ENCODE peak calls at places on chromosomes 16 and 17, in five cellular contexts. One of them, this sample, is unnamed.
A peak's percentile ranks its signal among the peaks of the same experiment; 100 is the strongest.

GRCh38 chr17:15502315-15503112 is 35.1 kb upstream of the CDRT4 start:
- DNase-seq in neural progenitor cell: peak; percentile 91
- DNase-seq in esophagus squamous epithelium: peak; percentile 20
- DNase-seq in tibial nerve: peak; percentile 94
- DNase-seq in body of pancreas: peak; percentile 75
- DNase-seq in this sample: peak; percentile 99

GRCh38 chr16:78988361-78988992 is 612.1 kb downstream of the MAF start:
- DNase-seq in neural progenitor cell: peak; percentile 60
- DNase-seq in esophagus squamous epithelium: no peak
- DNase-seq in tibial nerve: no peak
- DNase-seq in body of pancreas: no peak
- DNase-seq in this sample: no peak

GRCh38 chr17:12089809-12090384 is 69.2 kb downstream of the MAP2K4 start:
- DNase-seq in neural progenitor cell: no peak
- DNase-seq in esophagus squamous epithelium: no peak
- DNase-seq in tibial nerve: no peak
- DNase-seq in body of pancreas: no peak
- DNase-seq in this sample: peak; percentile 77

GRCh38 chr16:11398851-11399250 is 53.6 kb downstream of the RMI2 start:
- DNase-seq in neural progenitor cell: no peak
- DNase-seq in esophagus squamous epithelium: no peak
- DNase-seq in tibial nerve: no peak
- DNase-seq in body of pancreas: no peak
- DNase-seq in this sample: no peak

GRCh38 chr17:66726371-66726770 is 108.5 kb upstream of the CACNG5 start:
- DNase-seq in neural progenitor cell: no peak
- DNase-seq in esophagus squamous epithelium: no peak
- DNase-seq in tibial nerve: no peak
- DNase-seq in body of pancreas: no peak
- DNase-seq in this sample: no peak

GRCh38 chr17:46884552-46884951 is 33.2 kb downstream of the WNT9B start:
- DNase-seq in neural progenitor cell: no peak
- DNase-seq in esophagus squamous epithelium: no peak
- DNase-seq in tibial nerve: no peak
- DNase-seq in body of pancreas: no peak
- DNase-seq in this sample: no peak

GRCh38 chr16:63461248-63461841 is 1425.1 kb upstream of the CDH8 start:
- DNase-seq in neural progenitor cell: peak; percentile 73
- DNase-seq in esophagus squamous epithelium: no peak
- DNase-seq in tibial nerve: peak; percentile 8
- DNase-seq in body of pancreas: peak; percentile 27
- DNase-seq in this sample: no peak

GRCh38 chr17:14398766-14399165 is 97.9 kb downstream of the HS3ST3B1 start:
- DNase-seq in neural progenitor cell: no peak
- DNase-seq in esophagus squamous epithelium: no peak
- DNase-seq in tibial nerve: no peak
- DNase-seq in body of pancreas: no peak
- DNase-seq in this sample: no peak

GRCh38 chr16:17512636-17513220 is 42.0 kb upstream of the XYLT1 start:
- DNase-seq in neural progenitor cell: no peak
- DNase-seq in esophagus squamous epithelium: no peak
- DNase-seq in tibial nerve: no peak
- DNase-seq in body of pancreas: no peak
- DNase-seq in this sample: peak; percentile 79

GRCh38 chr16:23148166-23148512 is 1.1 kb downstream of the USP31 start:
- DNase-seq in neural progenitor cell: no peak
- DNase-seq in esophagus squamous epithelium: no peak
- DNase-seq in tibial nerve: no peak
- DNase-seq in body of pancreas: no peak
- DNase-seq in this sample: peak; percentile 77

GRCh38 chr17:56393156-56393555 is 200.3 kb upstream of the NOG start:
- DNase-seq in neural progenitor cell: no peak
- DNase-seq in esophagus squamous epithelium: no peak
- DNase-seq in tibial nerve: no peak
- DNase-seq in body of pancreas: no peak
- DNase-seq in this sample: no peak

GRCh38 chr16:89958068-89958467 is 9.5 kb downstream of the DEF8 start:
- DNase-seq in neural progenitor cell: peak; percentile 58
- DNase-seq in esophagus squamous epithelium: no peak
- DNase-seq in tibial nerve: no peak
- DNase-seq in body of pancreas: peak; percentile 36
- DNase-seq in this sample: peak; percentile 95

GRCh38 chr17:36475346-36475970 is 11.0 kb upstream of the ZNHIT3 start:
- DNase-seq in neural progenitor cell: no peak
- DNase-seq in esophagus squamous epithelium: no peak
- DNase-seq in tibial nerve: no peak
- DNase-seq in body of pancreas: no peak
- DNase-seq in this sample: no peak

GRCh38 chr17:3335876-3336275 is 37.7 kb upstream of the OR3A1 start:
- DNase-seq in neural progenitor cell: no peak
- DNase-seq in esophagus squamous epithelium: no peak
- DNase-seq in tibial nerve: no peak
- DNase-seq in body of pancreas: no peak
- DNase-seq in this sample: no peak

GRCh38 chr16:89712476-89712805 is 8.3 kb downstream of the VPS9D1 start:
- DNase-seq in neural progenitor cell: peak; percentile 34
- DNase-seq in esophagus squamous epithelium: no peak
- DNase-seq in tibial nerve: no peak
- DNase-seq in body of pancreas: no peak
- DNase-seq in this sample: peak; percentile 96

GRCh38 chr16:53071748-53072301 is 17.0 kb downstream of the CHD9 start:
- DNase-seq in neural progenitor cell: no peak
- DNase-seq in esophagus squamous epithelium: no peak
- DNase-seq in tibial nerve: peak; percentile 45
- DNase-seq in body of pancreas: peak; percentile 50
- DNase-seq in this sample: no peak

GRCh38 chr17:47072881-47073280 is 93.8 kb upstream of the RPRML start:
- DNase-seq in neural progenitor cell: no peak
- DNase-seq in esophagus squamous epithelium: no peak
- DNase-seq in tibial nerve: peak; percentile 13
- DNase-seq in body of pancreas: peak; percentile 38
- DNase-seq in this sample: no peak

GRCh38 chr17:43851744-43852143 is 4.8 kb downstream of the CD300LG start:
- DNase-seq in neural progenitor cell: no peak
- DNase-seq in esophagus squamous epithelium: no peak
- DNase-seq in tibial nerve: no peak
- DNase-seq in body of pancreas: no peak
- DNase-seq in this sample: peak; percentile 69

GRCh38 chr16:50444546-50444945 is 75.8 kb upstream of the BRD7 start:
- DNase-seq in neural progenitor cell: no peak
- DNase-seq in esophagus squamous epithelium: no peak
- DNase-seq in tibial nerve: no peak
- DNase-seq in body of pancreas: no peak
- DNase-seq in this sample: peak; percentile 65

GRCh38 chr16:23836404-23837291 is 865 bp downstream of the PRKCB start:
- DNase-seq in neural progenitor cell: peak; percentile 74
- DNase-seq in esophagus squamous epithelium: no peak
- DNase-seq in tibial nerve: no peak
- DNase-seq in body of pancreas: no peak
- DNase-seq in this sample: no peak

GRCh38 chr16:11359370-11359769 is 14.1 kb downstream of the RMI2 start:
- DNase-seq in neural progenitor cell: no peak
- DNase-seq in esophagus squamous epithelium: no peak
- DNase-seq in tibial nerve: no peak
- DNase-seq in body of pancreas: peak; percentile 84
- DNase-seq in this sample: no peak

GRCh38 chr16:51402785-51403184 is 251.7 kb upstream of the SALL1 start:
- DNase-seq in neural progenitor cell: no peak
- DNase-seq in esophagus squamous epithelium: no peak
- DNase-seq in tibial nerve: no peak
- DNase-seq in body of pancreas: peak; percentile 86
- DNase-seq in this sample: no peak

GRCh38 chr16:19843371-19843770 is 41.3 kb downstream of the GPRC5B start:
- DNase-seq in neural progenitor cell: no peak
- DNase-seq in esophagus squamous epithelium: no peak
- DNase-seq in tibial nerve: no peak
- DNase-seq in body of pancreas: no peak
- DNase-seq in this sample: no peak

GRCh38 chr17:7217113-7217987 is 2.3 kb downstream of the DLG4 start:
- DNase-seq in neural progenitor cell: peak; percentile 81
- DNase-seq in esophagus squamous epithelium: no peak
- DNase-seq in tibial nerve: peak; percentile 53
- DNase-seq in body of pancreas: peak; percentile 63
- DNase-seq in this sample: peak; percentile 98

GRCh38 chr17:65914784-65915342 is 277.1 kb downstream of the CEP112 start:
- DNase-seq in neural progenitor cell: no peak
- DNase-seq in esophagus squamous epithelium: no peak
- DNase-seq in tibial nerve: no peak
- DNase-seq in body of pancreas: no peak
- DNase-seq in this sample: no peak

GRCh38 chr16:65756163-65756562 is 610.3 kb upstream of the CDH5 start:
- DNase-seq in neural progenitor cell: no peak
- DNase-seq in esophagus squamous epithelium: no peak
- DNase-seq in tibial nerve: no peak
- DNase-seq in body of pancreas: no peak
- DNase-seq in this sample: no peak

GRCh38 chr17:21252289-21252874 is 828 bp downstream of the NATD1 start:
- DNase-seq in neural progenitor cell: peak; percentile 33
- DNase-seq in esophagus squamous epithelium: no peak
- DNase-seq in tibial nerve: no peak
- DNase-seq in body of pancreas: no peak
- DNase-seq in this sample: peak; percentile 73

GRCh38 chr17:8841844-8842243 is 25.6 kb downstream of the PIK3R6 start:
- DNase-seq in neural progenitor cell: no peak
- DNase-seq in esophagus squamous epithelium: no peak
- DNase-seq in tibial nerve: no peak
- DNase-seq in body of pancreas: no peak
- DNase-seq in this sample: no peak

GRCh38 chr16:57390635-57391307 is 13.8 kb upstream of the CCL17 start:
- DNase-seq in neural progenitor cell: no peak
- DNase-seq in esophagus squamous epithelium: no peak
- DNase-seq in tibial nerve: no peak
- DNase-seq in body of pancreas: no peak
- DNase-seq in this sample: no peak
- H3K27me3 ChIP-seq in neural progenitor cell: no peaks in the 10 kb centered on the region
- H3K27me3 ChIP-seq in esophagus squamous epithelium: no peaks in the 10 kb centered on the region
- H3K27me3 ChIP-seq in tibial nerve: no peaks in the 10 kb centered on the region
- H3K27me3 ChIP-seq in body of pancreas: no peaks in the 10 kb centered on the region
- H3K27me3 ChIP-seq in this sample: peaks cover 11% of the 10 kb centered on the region

GRCh38 chr17:50026046-50026675 is 29.7 kb upstream of the ITGA3 start:
- DNase-seq in neural progenitor cell: no peak
- DNase-seq in esophagus squamous epithelium: no peak
- DNase-seq in tibial nerve: no peak
- DNase-seq in body of pancreas: no peak
- DNase-seq in this sample: no peak

GRCh38 chr17:50022463-50023130 is 27.6 kb upstream of the DLX3 start:
- DNase-seq in neural progenitor cell: no peak
- DNase-seq in esophagus squamous epithelium: no peak
- DNase-seq in tibial nerve: no peak
- DNase-seq in body of pancreas: no peak
- DNase-seq in this sample: no peak

GRCh38 chr17:50023520-50023919 is 28.5 kb upstream of the DLX3 start:
- DNase-seq in neural progenitor cell: no peak
- DNase-seq in esophagus squamous epithelium: no peak
- DNase-seq in tibial nerve: no peak
- DNase-seq in body of pancreas: no peak
- DNase-seq in this sample: no peak

GRCh38 chr17:50026901-50027638 is 28.8 kb upstream of the ITGA3 start:
- DNase-seq in neural progenitor cell: peak; percentile 76
- DNase-seq in esophagus squamous epithelium: no peak
- DNase-seq in tibial nerve: peak; percentile 94
- DNase-seq in body of pancreas: peak; percentile 84
- DNase-seq in this sample: peak; percentile 92

DNA sequence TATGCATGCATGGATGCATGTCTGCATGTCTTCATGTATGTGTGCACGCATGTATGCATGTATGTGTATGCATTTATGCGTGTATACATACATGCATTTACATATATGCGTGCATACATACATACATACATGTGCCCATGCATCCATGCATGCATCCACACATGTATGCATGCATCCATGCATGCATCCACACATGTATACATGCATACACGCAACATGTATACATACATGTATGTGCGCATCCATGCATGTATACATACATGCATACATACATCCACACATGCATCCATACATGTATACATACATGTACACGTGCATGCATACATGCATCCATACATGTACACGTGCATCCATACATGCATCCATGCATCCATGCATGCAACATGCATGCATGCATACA is 29.8 kb upstream of the DLX3 start:
- DNase-seq in neural progenitor cell: no peak
- DNase-seq in esophagus squamous epithelium: no peak
- DNase-seq in tibial nerve: no peak
- DNase-seq in body of pancreas: no peak
- DNase-seq in this sample: no peak
- H3K4me3 ChIP-seq in neural progenitor cell: no peak overlapping the region
- H3K4me3 ChIP-seq in esophagus squamous epithelium: no peak overlapping the region
- H3K4me3 ChIP-seq in tibial nerve: no peak overlapping the region
- H3K4me3 ChIP-seq in body of pancreas: no peak overlapping the region
- H3K4me3 ChIP-seq in this sample: no peak overlapping the region

DNA sequence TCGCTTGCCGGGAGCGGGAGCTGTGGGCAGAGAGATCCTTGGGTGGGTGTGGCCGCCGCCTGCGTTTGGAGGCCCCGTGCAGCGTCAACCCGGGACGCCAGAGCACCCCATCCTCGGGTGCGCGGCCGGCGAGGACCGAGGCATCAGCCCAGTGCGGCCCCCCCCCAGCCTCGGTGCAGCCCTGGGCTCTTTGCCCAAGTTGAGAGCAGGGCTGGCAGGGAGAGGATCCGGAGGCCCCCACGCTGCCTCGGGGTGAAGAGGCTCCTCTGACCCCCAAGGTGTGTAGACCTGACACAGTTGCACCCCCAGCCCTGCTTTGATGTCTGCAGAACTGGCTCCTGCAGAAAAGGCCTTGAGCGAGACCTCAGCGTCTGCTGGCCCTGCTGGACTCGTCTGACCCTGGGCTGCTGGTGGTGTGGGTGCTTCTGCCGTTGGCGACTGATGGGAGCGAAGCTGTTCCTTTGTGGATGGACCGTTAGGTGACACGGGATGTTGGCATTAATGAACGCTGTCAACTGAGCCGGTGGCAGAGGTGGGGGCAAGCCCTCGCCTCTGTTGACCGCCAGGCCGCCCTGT is 8.0 kb downstream of the CACNA1H start:
- DNase-seq in neural progenitor cell: no peak
- DNase-seq in esophagus squamous epithelium: no peak
- DNase-seq in tibial nerve: no peak
- DNase-seq in body of pancreas: no peak
- DNase-seq in this sample: peak; percentile 91
- H3K27me3 ChIP-seq in neural progenitor cell: no peaks in the 10 kb centered on the region
- H3K27me3 ChIP-seq in esophagus squamous epithelium: no peaks in the 10 kb centered on the region
- H3K27me3 ChIP-seq in tibial nerve: peaks cover 77% of the 10 kb centered on the region
- H3K27me3 ChIP-seq in body of pancreas: peaks cover 7% of the 10 kb centered on the region
- H3K27me3 ChIP-seq in this sample: peaks cover 18% of the 10 kb centered on the region

GRCh38 chr17:74380086-74380958 is 13.0 kb downstream of the GPR142 start:
- DNase-seq in neural progenitor cell: peak; percentile 37
- DNase-seq in esophagus squamous epithelium: no peak
- DNase-seq in tibial nerve: no peak
- DNase-seq in body of pancreas: peak; percentile 52
- DNase-seq in this sample: peak; percentile 75

GRCh38 chr17:74380959-74381808 is 13.9 kb downstream of the GPR142 start:
- DNase-seq in neural progenitor cell: no peak
- DNase-seq in esophagus squamous epithelium: no peak
- DNase-seq in tibial nerve: no peak
- DNase-seq in body of pancreas: no peak
- DNase-seq in this sample: peak; percentile 48

GRCh38 chr17:74383140-74383539 is 15.8 kb downstream of the GPR142 start:
- DNase-seq in neural progenitor cell: no peak
- DNase-seq in esophagus squamous epithelium: no peak
- DNase-seq in tibial nerve: no peak
- DNase-seq in body of pancreas: no peak
- DNase-seq in this sample: peak; percentile 51

GRCh38 chr17:74374786-74375185 is 7.5 kb downstream of the GPR142 start:
- DNase-seq in neural progenitor cell: no peak
- DNase-seq in esophagus squamous epithelium: no peak
- DNase-seq in tibial nerve: no peak
- DNase-seq in body of pancreas: no peak
- DNase-seq in this sample: peak; percentile 51

GRCh38 chr17:74379495-74380085 is 12.3 kb downstream of the GPR142 start:
- DNase-seq in neural progenitor cell: peak; percentile 94
- DNase-seq in esophagus squamous epithelium: peak; percentile 44
- DNase-seq in tibial nerve: peak; percentile 98
- DNase-seq in body of pancreas: peak; percentile 93
- DNase-seq in this sample: peak; percentile 99
- H3K4me3 ChIP-seq in neural progenitor cell: no peak overlapping the region
- H3K4me3 ChIP-seq in esophagus squamous epithelium: peak overlapping the region; percentile 48
- H3K4me3 ChIP-seq in tibial nerve: no peak overlapping the region
- H3K4me3 ChIP-seq in body of pancreas: no peak overlapping the region
- H3K4me3 ChIP-seq in this sample: no peak overlapping the region

This sample was measured in osteoblast.